ENCODE peak calls at places on chromosomes 2 and 18, in six cellular contexts. One of them, this sample, is unnamed.

GRCh38 chr18:71105078-71105819 is 816.4 kb downstream of the SOCS6 start:
- DNase-seq in AG09319: no peak
- DNase-seq in foreskin fibroblast: no peak
- DNase-seq in fibroblast of pulmonary artery: peak; percentile 75
- DNase-seq in endodermal cell: peak; percentile 48
- DNase-seq in spleen: no peak
- DNase-seq in this sample: no peak

GRCh38 chr18:74665905-74666304 is 68.2 kb downstream of the ZNF407 start:
- DNase-seq in foreskin fibroblast: no peak
- DNase-seq in fibroblast of pulmonary artery: no peak
- DNase-seq in endodermal cell: no peak
- DNase-seq in spleen: no peak
- DNase-seq in AG09319: no peak
- DNase-seq in this sample: no peak

GRCh38 chr2:58427572-58428285 is 186.6 kb upstream of the FANCL start:
- DNase-seq in spleen: no peak
- DNase-seq in endodermal cell: peak; percentile 79
- DNase-seq in foreskin fibroblast: peak; percentile 38
- DNase-seq in AG09319: no peak
- DNase-seq in fibroblast of pulmonary artery: peak; percentile 27
- DNase-seq in this sample: peak; percentile 71

GRCh38 chr18:31049189-31049588 is 6.6 kb upstream of the DSC3 start:
- DNase-seq in endodermal cell: no peak
- DNase-seq in spleen: no peak
- DNase-seq in foreskin fibroblast: no peak
- DNase-seq in AG09319: no peak
- DNase-seq in fibroblast of pulmonary artery: peak; percentile 33
- DNase-seq in this sample: no peak

GRCh38 chr2:127552336-127552735 is 16.9 kb downstream of the MYO7B start:
- DNase-seq in spleen: peak; percentile 43
- DNase-seq in foreskin fibroblast: no peak
- DNase-seq in fibroblast of pulmonary artery: no peak
- DNase-seq in endodermal cell: no peak
- DNase-seq in AG09319: no peak
- DNase-seq in this sample: no peak

GRCh38 chr2:53569957-53570727 is 197.5 kb upstream of the CHAC2 start:
- DNase-seq in fibroblast of pulmonary artery: no peak
- DNase-seq in AG09319: no peak
- DNase-seq in endodermal cell: no peak
- DNase-seq in spleen: no peak
- DNase-seq in foreskin fibroblast: no peak
- DNase-seq in this sample: no peak

GRCh38 chr2:196992466-196992865 is 66.0 kb upstream of the PGAP1 start:
- DNase-seq in spleen: no peak
- DNase-seq in AG09319: no peak
- DNase-seq in endodermal cell: no peak
- DNase-seq in foreskin fibroblast: no peak
- DNase-seq in fibroblast of pulmonary artery: no peak
- DNase-seq in this sample: no peak

GRCh38 chr2:230904856-230905447 is 20.1 kb downstream of the GPR55 start:
- DNase-seq in AG09319: no peak
- DNase-seq in foreskin fibroblast: no peak
- DNase-seq in fibroblast of pulmonary artery: no peak
- DNase-seq in endodermal cell: no peak
- DNase-seq in spleen: peak; percentile 62
- DNase-seq in this sample: no peak

GRCh38 chr2:145022021-145022670 is 502.2 kb upstream of the ZEB2 start:
- DNase-seq in AG09319: no peak
- DNase-seq in foreskin fibroblast: no peak
- DNase-seq in spleen: no peak
- DNase-seq in fibroblast of pulmonary artery: no peak
- DNase-seq in endodermal cell: no peak
- DNase-seq in this sample: no peak

GRCh38 chr2:118814368-118814767 is 33.1 kb downstream of the EN1 start:
- DNase-seq in spleen: no peak
- DNase-seq in foreskin fibroblast: no peak
- DNase-seq in endodermal cell: peak; percentile 56
- DNase-seq in AG09319: no peak
- DNase-seq in fibroblast of pulmonary artery: no peak
- DNase-seq in this sample: no peak

GRCh38 chr2:75505012-75505411 is 55.7 kb downstream of the EVA1A start:
- DNase-seq in AG09319: no peak
- DNase-seq in fibroblast of pulmonary artery: no peak
- DNase-seq in foreskin fibroblast: no peak
- DNase-seq in spleen: no peak
- DNase-seq in endodermal cell: no peak
- DNase-seq in this sample: no peak

GRCh38 chr2:203061346-203061745 is 46.7 kb downstream of the NBEAL1 start:
- DNase-seq in foreskin fibroblast: peak; percentile 17
- DNase-seq in AG09319: no peak
- DNase-seq in endodermal cell: no peak
- DNase-seq in fibroblast of pulmonary artery: peak; percentile 64
- DNase-seq in spleen: no peak
- DNase-seq in this sample: no peak

GRCh38 chr2:46239175-46239846 is 57.9 kb upstream of the EPAS1 start:
- DNase-seq in fibroblast of pulmonary artery: no peak
- DNase-seq in endodermal cell: no peak
- DNase-seq in spleen: peak; percentile 65
- DNase-seq in AG09319: no peak
- DNase-seq in foreskin fibroblast: peak; percentile 36
- DNase-seq in this sample: no peak

GRCh38 chr2:220302756-220303155 is 675.3 kb downstream of the SLC4A3 start:
- DNase-seq in AG09319: no peak
- DNase-seq in foreskin fibroblast: no peak
- DNase-seq in spleen: no peak
- DNase-seq in endodermal cell: no peak
- DNase-seq in fibroblast of pulmonary artery: no peak
- DNase-seq in this sample: no peak

GRCh38 chr2:101151859-101152194 is 645 bp upstream of the TBC1D8 start:
- DNase-seq in fibroblast of pulmonary artery: no peak
- DNase-seq in foreskin fibroblast: no peak
- DNase-seq in endodermal cell: no peak
- DNase-seq in spleen: peak; percentile 78
- DNase-seq in AG09319: no peak
- DNase-seq in this sample: no peak

GRCh38 chr18:58027341-58027740 is 16.7 kb upstream of the NEDD4L start:
- DNase-seq in fibroblast of pulmonary artery: no peak
- DNase-seq in spleen: no peak
- DNase-seq in AG09319: no peak
- DNase-seq in endodermal cell: no peak
- DNase-seq in foreskin fibroblast: no peak
- DNase-seq in this sample: no peak

GRCh38 chr2:198916548-198916947 is 541.2 kb downstream of the SATB2 start:
- DNase-seq in spleen: no peak
- DNase-seq in fibroblast of pulmonary artery: no peak
- DNase-seq in foreskin fibroblast: no peak
- DNase-seq in endodermal cell: no peak
- DNase-seq in AG09319: no peak
- DNase-seq in this sample: no peak

GRCh38 chr18:23138470-23138869 is 3.2 kb downstream of the CABLES1 start:
- DNase-seq in fibroblast of pulmonary artery: no peak
- DNase-seq in AG09319: no peak
- DNase-seq in endodermal cell: no peak
- DNase-seq in spleen: no peak
- DNase-seq in foreskin fibroblast: no peak
- DNase-seq in this sample: no peak

GRCh38 chr2:220966636-220967035 is 605.5 kb downstream of the EPHA4 start:
- DNase-seq in AG09319: no peak
- DNase-seq in spleen: no peak
- DNase-seq in fibroblast of pulmonary artery: peak; percentile 38
- DNase-seq in foreskin fibroblast: peak; percentile 85
- DNase-seq in endodermal cell: no peak
- DNase-seq in this sample: no peak

GRCh38 chr2:148730085-148730484 is 85.5 kb downstream of the EPC2 start:
- DNase-seq in foreskin fibroblast: peak; percentile 25
- DNase-seq in fibroblast of pulmonary artery: peak; percentile 27
- DNase-seq in endodermal cell: no peak
- DNase-seq in spleen: no peak
- DNase-seq in AG09319: no peak
- DNase-seq in this sample: no peak

GRCh38 chr2:235605999-235606715 is 112.3 kb downstream of the AGAP1 start:
- DNase-seq in fibroblast of pulmonary artery: peak; percentile 73
- DNase-seq in spleen: no peak
- DNase-seq in AG09319: peak; percentile 22
- DNase-seq in endodermal cell: peak; percentile 68
- DNase-seq in foreskin fibroblast: peak; percentile 87
- DNase-seq in this sample: no peak

GRCh38 chr18:63159590-63159989 is 160.0 kb downstream of the BCL2 start:
- DNase-seq in fibroblast of pulmonary artery: no peak
- DNase-seq in spleen: no peak
- DNase-seq in endodermal cell: no peak
- DNase-seq in foreskin fibroblast: no peak
- DNase-seq in AG09319: no peak
- DNase-seq in this sample: no peak

GRCh38 chr18:34773961-34774754 is 64.1 kb downstream of the DTNA start:
- DNase-seq in foreskin fibroblast: peak; percentile 82
- DNase-seq in endodermal cell: no peak
- DNase-seq in fibroblast of pulmonary artery: peak; percentile 47
- DNase-seq in AG09319: peak; percentile 24
- DNase-seq in spleen: no peak
- DNase-seq in this sample: no peak

GRCh38 chr2:42110287-42110973 is 58.7 kb upstream of the EML4 start:
- DNase-seq in spleen: no peak
- DNase-seq in foreskin fibroblast: peak; percentile 83
- DNase-seq in fibroblast of pulmonary artery: peak; percentile 71
- DNase-seq in endodermal cell: peak; percentile 46
- DNase-seq in AG09319: no peak
- DNase-seq in this sample: no peak

GRCh38 chr2:16626497-16626896 is 39.1 kb downstream of the CYRIA start:
- DNase-seq in endodermal cell: no peak
- DNase-seq in foreskin fibroblast: no peak
- DNase-seq in AG09319: no peak
- DNase-seq in fibroblast of pulmonary artery: peak; percentile 64
- DNase-seq in spleen: no peak
- DNase-seq in this sample: no peak

GRCh38 chr2:42032796-42033195 is 15.0 kb upstream of the PKDCC start:
- DNase-seq in foreskin fibroblast: no peak
- DNase-seq in AG09319: no peak
- DNase-seq in fibroblast of pulmonary artery: no peak
- DNase-seq in endodermal cell: no peak
- DNase-seq in spleen: no peak
- DNase-seq in this sample: no peak

GRCh38 chr2:180983468-180984388 is 3.3 kb downstream of the UBE2E3 start:
- DNase-seq in AG09319: no peak
- DNase-seq in fibroblast of pulmonary artery: peak; percentile 74
- DNase-seq in endodermal cell: peak; percentile 67
- DNase-seq in foreskin fibroblast: peak; percentile 74
- DNase-seq in spleen: no peak
- DNase-seq in this sample: peak; percentile 18

GRCh38 chr2:31286230-31286629 is 52.3 kb downstream of the EHD3 start:
- DNase-seq in AG09319: no peak
- DNase-seq in foreskin fibroblast: no peak
- DNase-seq in spleen: no peak
- DNase-seq in endodermal cell: no peak
- DNase-seq in fibroblast of pulmonary artery: peak; percentile 57
- DNase-seq in this sample: no peak

GRCh38 chr2:241309684-241310117 is 5.8 kb downstream of the HDLBP start:
- DNase-seq in spleen: peak; percentile 80
- DNase-seq in AG09319: no peak
- DNase-seq in foreskin fibroblast: peak; percentile 61
- DNase-seq in fibroblast of pulmonary artery: peak; percentile 31
- DNase-seq in endodermal cell: no peak
- DNase-seq in this sample: no peak

GRCh38 chr18:13483316-13484270 is 242.8 kb downstream of the FAM210A start:
- DNase-seq in AG09319: no peak
- DNase-seq in foreskin fibroblast: no peak
- DNase-seq in endodermal cell: no peak
- DNase-seq in fibroblast of pulmonary artery: no peak
- DNase-seq in spleen: no peak
- DNase-seq in this sample: no peak

GRCh38 chr18:13486686-13487085 is 239.7 kb downstream of the FAM210A start:
- DNase-seq in foreskin fibroblast: no peak
- DNase-seq in AG09319: no peak
- DNase-seq in spleen: no peak
- DNase-seq in fibroblast of pulmonary artery: no peak
- DNase-seq in endodermal cell: no peak
- DNase-seq in this sample: no peak

GRCh38 chr18:13487237-13487636 is 239.1 kb downstream of the FAM210A start:
- DNase-seq in AG09319: no peak
- DNase-seq in foreskin fibroblast: no peak
- DNase-seq in spleen: no peak
- DNase-seq in fibroblast of pulmonary artery: no peak
- DNase-seq in endodermal cell: no peak
- DNase-seq in this sample: no peak

GRCh38 chr18:13485604-13486003 is 240.8 kb downstream of the FAM210A start:
- DNase-seq in AG09319: no peak
- DNase-seq in endodermal cell: no peak
- DNase-seq in fibroblast of pulmonary artery: no peak
- DNase-seq in foreskin fibroblast: no peak
- DNase-seq in spleen: no peak
- DNase-seq in this sample: no peak

DNA sequence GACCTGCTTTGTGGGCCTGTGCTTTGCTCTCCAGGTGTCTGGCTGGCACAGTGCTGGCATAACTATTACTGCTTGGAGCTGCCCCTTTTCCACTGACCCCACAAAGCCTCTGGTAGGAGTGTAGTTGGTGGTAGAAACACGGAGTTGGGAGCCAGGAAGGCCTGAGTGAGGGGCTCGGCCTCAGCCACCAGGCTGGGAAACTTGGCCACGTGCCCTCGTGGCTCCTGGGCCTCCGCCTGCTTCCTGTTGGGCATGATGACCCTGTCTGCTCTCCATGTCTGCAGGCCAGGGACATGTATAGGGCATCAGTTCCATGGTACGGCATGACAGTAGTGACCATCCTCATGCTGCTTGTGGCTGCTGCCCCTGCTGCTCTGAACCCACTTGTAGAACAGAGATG is 241.2 kb downstream of the FAM210A start:
- DNase-seq in endodermal cell: no peak
- DNase-seq in fibroblast of pulmonary artery: no peak
- DNase-seq in foreskin fibroblast: no peak
- DNase-seq in spleen: no peak
- DNase-seq in AG09319: no peak
- DNase-seq in this sample: no peak
- TF ChIP-seq CTCF in endodermal cell: no peak
- TF ChIP-seq CTCF in fibroblast of pulmonary artery: no peak
- TF ChIP-seq CTCF in foreskin fibroblast: no peak
- TF ChIP-seq CTCF in spleen: no peak
- TF ChIP-seq CTCF in AG09319: no peak
- TF ChIP-seq CTCF in this sample: no peak

GRCh38 chr2:110866496-110866895 is 134.1 kb downstream of the ACOXL start:
- DNase-seq in spleen: no peak
- DNase-seq in AG09319: no peak
- DNase-seq in foreskin fibroblast: no peak
- DNase-seq in fibroblast of pulmonary artery: no peak
- DNase-seq in endodermal cell: no peak
- DNase-seq in this sample: no peak
- TF ChIP-seq CTCF in spleen: no peak
- TF ChIP-seq CTCF in AG09319: no peak
- TF ChIP-seq CTCF in foreskin fibroblast: no peak
- TF ChIP-seq CTCF in fibroblast of pulmonary artery: no peak
- TF ChIP-seq CTCF in endodermal cell: peak; percentile 36
- TF ChIP-seq CTCF in this sample: no peak

GRCh38 chr2:176269319-176270099 is at the start of gene MTX2:
- DNase-seq in AG09319: no peak
- DNase-seq in spleen: peak; percentile 95
- DNase-seq in fibroblast of pulmonary artery: peak; percentile 69
- DNase-seq in endodermal cell: peak; percentile 92
- DNase-seq in foreskin fibroblast: peak; percentile 87
- DNase-seq in this sample: peak; percentile 85
- TF ChIP-seq CTCF in AG09319: no peak
- TF ChIP-seq CTCF in spleen: no peak
- TF ChIP-seq CTCF in fibroblast of pulmonary artery: no peak
- TF ChIP-seq CTCF in endodermal cell: peak; percentile 33
- TF ChIP-seq CTCF in foreskin fibroblast: peak; percentile 8
- TF ChIP-seq CTCF in this sample: no peak

GRCh38 chr18:9055185-9055584 is 47.3 kb upstream of the NDUFV2 start:
- DNase-seq in fibroblast of pulmonary artery: peak; percentile 90
- DNase-seq in endodermal cell: no peak
- DNase-seq in spleen: no peak
- DNase-seq in foreskin fibroblast: peak; percentile 82
- DNase-seq in AG09319: peak; percentile 69
- DNase-seq in this sample: no peak
- TF ChIP-seq CTCF in fibroblast of pulmonary artery: peak; percentile 15
- TF ChIP-seq CTCF in endodermal cell: no peak
- TF ChIP-seq CTCF in spleen: no peak
- TF ChIP-seq CTCF in foreskin fibroblast: peak; percentile 3
- TF ChIP-seq CTCF in AG09319: peak; percentile 18
- TF ChIP-seq CTCF in this sample: no peak

This sample was measured in nephron progenitor cell.